ENCODE peak calls at places on chromosomes 12 and 14, in ten cellular contexts. B, W, D, G, Q, P, E, R, O and X are unnamed samples.

GRCh38 chr14:105092912-105093425 is 27.7 kb upstream of the GPR132 start:
- DNase-seq in Q (peak; percentile 70), O (peak; percentile 53), D (peak; percentile 72), P (peak; percentile 38), W (peak; percentile 71), R (no peak), G (peak; percentile 69), E (peak; percentile 70), B (peak; percentile 44), X (peak; percentile 52)

GRCh38 chr12:52063986-52064649 is 5.7 kb upstream of the ATG101 start:
- DNase-seq in P (no peak), Q (peak; percentile 86), W (peak; percentile 68), D (peak; percentile 78), R (no peak), B (peak; percentile 84), G (no peak), E (no peak), O (peak; percentile 77), X (no peak)

GRCh38 chr12:1367731-1368285 is 226.6 kb downstream of the FBXL14 start:
- DNase-seq in P (no peak), W (no peak), R (no peak), O (no peak), G (no peak), B (no peak), D (no peak), E (no peak), Q (peak; percentile 45), X (no peak)

GRCh38 chr14:24072436-24072835 is 1.1 kb downstream of the CPNE6 start:
- DNase-seq in G (no peak), P (no peak), B (no peak), R (no peak), O (no peak), Q (no peak), E (peak; percentile 36), W (peak; percentile 57), D (no peak), X (no peak)

GRCh38 chr12:113222730-113223531 is 1.7 kb downstream of the TPCN1 start:
- DNase-seq in W (peak; percentile 91), G (no peak), P (no peak), Q (peak; percentile 85), D (peak; percentile 73), R (no peak), E (peak; percentile 74), O (peak; percentile 82), B (peak; percentile 80), X (peak; percentile 32)

GRCh38 chr12:64558754-64559153 is 51.5 kb upstream of the RASSF3 start:
- DNase-seq in Q (no peak), G (no peak), R (no peak), D (no peak), W (no peak), B (no peak), E (no peak), P (no peak), O (no peak), X (no peak)

GRCh38 chr12:107917912-107918800 is 143.7 kb downstream of the ASCL4 start:
- DNase-seq in P (peak; percentile 53), Q (peak; percentile 4), G (no peak), W (peak; percentile 35), B (peak; percentile 3), E (no peak), R (no peak), D (no peak), O (no peak), X (peak; percentile 64)

GRCh38 chr12:41439858-41440257 is 251.7 kb downstream of the PDZRN4 start:
- DNase-seq in Q (no peak), R (no peak), O (no peak), P (no peak), B (no peak), E (no peak), G (no peak), W (no peak), D (no peak), X (no peak)

GRCh38 chr14:69428289-69428998 is 30.0 kb downstream of the SLC39A9 start:
- DNase-seq in P (no peak), O (no peak), R (no peak), E (no peak), D (no peak), B (no peak), Q (no peak), G (no peak), W (no peak), X (no peak)

GRCh38 chr14:72665259-72665658 is 228.6 kb downstream of the DPF3 start:
- DNase-seq in R (no peak), E (no peak), B (peak; percentile 100), O (no peak), D (no peak), W (no peak), P (peak; percentile 99), G (no peak), Q (peak; percentile 100), X (peak; percentile 85)

GRCh38 chr12:88468546-88468945 is 111.7 kb downstream of the KITLG start:
- DNase-seq in W (no peak), G (no peak), Q (peak; percentile 36), P (no peak), D (no peak), B (no peak), E (no peak), O (no peak), R (no peak), X (no peak)

GRCh38 chr12:6635375-6635855 is 344 bp downstream of the LPAR5 start:
- DNase-seq in O (no peak), B (no peak), D (no peak), E (no peak), G (peak; percentile 55), R (no peak), W (no peak), Q (no peak), P (peak; percentile 35), X (no peak)

GRCh38 chr12:62865860-62866407 is 69.0 kb downstream of the PPM1H start:
- DNase-seq in O (no peak), E (no peak), Q (peak; percentile 76), D (no peak), R (no peak), G (no peak), W (no peak), B (peak; percentile 72), P (no peak), X (no peak)

GRCh38 chr12:148676-149416 is 65.1 kb downstream of the SLC6A12 start:
- DNase-seq in O (no peak), G (no peak), B (no peak), Q (no peak), R (no peak), P (peak; percentile 39), W (no peak), E (no peak), D (no peak), X (peak; percentile 13)
- H3K27ac ChIP-seq in O (no peak overlapping the region), G (no peak overlapping the region), B (no peak overlapping the region), Q (no peak overlapping the region), R (no peak overlapping the region), P (no peak overlapping the region), W (no peak overlapping the region), E (no peak overlapping the region), D (no peak overlapping the region), X (no peak overlapping the region)

DNA sequence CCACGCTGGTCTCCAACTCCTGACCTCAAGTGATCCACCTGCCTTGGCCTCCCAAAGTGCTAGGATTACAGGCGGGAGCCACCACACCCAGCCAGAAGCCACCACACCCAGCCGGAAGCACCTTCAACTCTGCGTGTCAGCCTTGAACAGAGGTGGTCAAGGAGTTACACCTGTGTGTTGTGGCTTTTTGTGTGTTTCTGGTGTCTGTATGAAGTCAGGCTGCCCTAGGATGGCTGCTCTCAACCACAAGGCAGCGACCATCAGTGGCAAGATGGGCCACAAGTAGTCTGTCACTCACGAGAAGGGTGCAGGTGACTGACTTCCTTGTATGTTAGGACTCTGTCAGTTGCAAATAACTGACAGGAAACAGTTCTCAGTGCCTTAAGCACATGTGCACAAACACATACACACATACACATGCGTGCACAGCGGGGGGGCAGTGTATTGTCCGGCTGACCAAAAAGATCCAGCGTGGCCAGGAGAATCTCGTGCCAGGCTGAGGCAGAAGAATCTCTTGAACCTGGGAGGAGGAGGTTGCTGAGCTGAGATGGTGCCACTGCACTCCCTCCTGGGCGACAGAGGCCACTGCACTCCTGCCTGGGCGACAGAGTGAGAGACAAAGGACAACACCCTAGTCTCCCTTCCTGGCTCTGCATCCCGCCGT is 13.5 kb downstream of the P2RX4 start:
- DNase-seq in W (peak; percentile 50), O (no peak), D (no peak), Q (no peak), G (peak; percentile 32), E (peak; percentile 52), P (no peak), B (no peak), R (no peak), X (no peak)
- TF ChIP-seq CTCF in W (no peak), O (peak; percentile 29), D (no peak), Q (no peak), G (peak; percentile 34), E (peak; percentile 46), P (peak; percentile 58), B (peak; percentile 10), R (no peak), X (no peak)

GRCh38 chr12:112134731-112135130 is 9.4 kb downstream of the TRAFD1 start:
- DNase-seq in R (no peak), Q (no peak), E (no peak), G (no peak), W (no peak), B (no peak), P (no peak), O (no peak), D (no peak), X (no peak)
- H3K27ac ChIP-seq in R (no peak overlapping the region), Q (no peak overlapping the region), E (no peak overlapping the region), G (no peak overlapping the region), W (no peak overlapping the region), B (no peak overlapping the region), P (no peak overlapping the region), O (no peak overlapping the region), D (no peak overlapping the region), X (no peak overlapping the region)

GRCh38 chr12:49230176-49230575 is 34.7 kb upstream of the TUBA1C start:
- DNase-seq in D (no peak), W (no peak), G (no peak), R (no peak), O (no peak), E (no peak), B (no peak), P (no peak), Q (no peak), X (no peak)

GRCh38 chr12:49230810-49231209 is 34.1 kb upstream of the TUBA1C start:
- DNase-seq in O (no peak), B (no peak), W (no peak), P (no peak), Q (no peak), E (no peak), G (no peak), R (no peak), D (no peak), X (no peak)

GRCh38 chr12:49231881-49232650 is 32.8 kb upstream of the TUBA1C start:
- DNase-seq in D (no peak), B (peak; percentile 38), O (no peak), W (no peak), Q (peak; percentile 58), P (no peak), E (no peak), R (no peak), G (no peak), X (no peak)

GRCh38 chr12:49233842-49234526 is 30.9 kb upstream of the TUBA1C start:
- DNase-seq in P (no peak), W (peak; percentile 16), G (peak; percentile 6), E (peak; percentile 45), B (peak; percentile 92), O (peak; percentile 52), Q (peak; percentile 94), R (peak; percentile 12), D (no peak), X (no peak)

GRCh38 chr12:49232940-49233841 is 31.7 kb upstream of the TUBA1C start:
- DNase-seq in B (peak; percentile 62), E (peak; percentile 37), R (no peak), P (no peak), W (peak; percentile 37), O (peak; percentile 77), Q (peak; percentile 73), G (no peak), D (peak; percentile 67), X (no peak)
- TF ChIP-seq CTCF in B (peak; percentile 32), E (no peak), R (no peak), P (no peak), W (no peak), O (peak; percentile 9), Q (no peak), G (no peak), D (no peak), X (no peak)